ENCODE peak calls at places on chromosomes 12 and 14, in eight cellular contexts. S is mesenchymal stem cell; G is skeletal muscle cell; M is CD8-positive, alpha-beta T cell; N is HCT116; D is A549; F is fibroblast of pulmonary artery; K is MG63. P is an unnamed sample.
A peak's percentile ranks its signal among the peaks of the same experiment; 100 is the strongest.

GRCh38 chr14:80275208-80275850 is 64.0 kb upstream of the DIO2 start:
- DNase-seq in M (no peak), D (no peak), F (peak; percentile 70), S (peak; percentile 3), G (no peak), N (no peak), K (no peak), P (no peak)

GRCh38 chr12:75784591-75784990 is 247.0 kb downstream of the PHLDA1 start:
- DNase-seq in S (peak; percentile 16), N (no peak), M (no peak), F (peak; percentile 25), K (peak; percentile 25), D (no peak), G (no peak), P (no peak)

GRCh38 chr12:52552055-52552454 is 890 bp downstream of the KRT71 start:
- DNase-seq in K (no peak), N (no peak), S (no peak), M (no peak), F (no peak), D (no peak), G (no peak), P (no peak)

GRCh38 chr12:126033746-126034145 is 968.5 kb downstream of the AACS start:
- DNase-seq in G (no peak), D (no peak), M (no peak), N (no peak), K (no peak), S (no peak), F (no peak), P (no peak)

GRCh38 chr12:84891106-84891838 is 21.3 kb downstream of the SLC6A15 start:
- DNase-seq in M (no peak), N (no peak), F (peak; percentile 44), S (peak; percentile 47), G (no peak), K (no peak), D (no peak), P (no peak)

GRCh38 chr12:51639361-51639760 is 48.3 kb downstream of the SCN8A start:
- DNase-seq in G (peak; percentile 43), D (no peak), M (no peak), F (no peak), N (no peak), K (peak; percentile 47), S (no peak), P (no peak)

GRCh38 chr12:64660237-64661018 is 50.1 kb downstream of the RASSF3 start:
- DNase-seq in S (no peak), D (no peak), N (no peak), M (no peak), F (no peak), G (no peak), K (no peak), P (no peak)

GRCh38 chr12:15114501-15114900 is 106.7 kb downstream of the RERG start:
- DNase-seq in N (no peak), M (no peak), K (no peak), F (no peak), G (no peak), S (no peak), D (no peak), P (no peak)

GRCh38 chr12:98592825-98593322 is 612 bp upstream of the SLC25A3 start:
- DNase-seq in F (no peak), N (no peak), S (no peak), D (no peak), M (no peak), G (no peak), K (no peak), P (no peak)

GRCh38 chr12:107912421-107913004 is 138.0 kb downstream of the ASCL4 start:
- DNase-seq in M (peak; percentile 32), G (no peak), N (peak; percentile 28), S (no peak), D (peak; percentile 55), K (peak; percentile 81), F (peak; percentile 1), P (peak; percentile 58)

GRCh38 chr14:20683125-20683895 is 1.1 kb upstream of the RNASE4 start:
- DNase-seq in F (peak; percentile 94), D (peak; percentile 72), G (peak; percentile 69), N (peak; percentile 91), S (peak; percentile 93), M (peak; percentile 60), K (peak; percentile 75), P (no peak)

GRCh38 chr12:121060149-121061001 is 21.3 kb upstream of the OASL start:
- DNase-seq in S (peak; percentile 82), F (peak; percentile 55), D (peak; percentile 38), K (peak; percentile 29), M (peak; percentile 42), N (peak; percentile 67), G (no peak), P (peak; percentile 42)

GRCh38 chr14:53793790-53794560 is 162.7 kb downstream of the BMP4 start:
- DNase-seq in M (no peak), F (peak; percentile 41), N (no peak), S (peak; percentile 69), K (peak; percentile 77), D (no peak), G (no peak), P (no peak)

GRCh38 chr14:81682134-81682533 is 148.5 kb upstream of the SEL1L start:
- DNase-seq in F (no peak), D (no peak), N (no peak), G (no peak), K (no peak), M (no peak), S (no peak), P (no peak)

GRCh38 chr12:89351489-89352241 is 636 bp downstream of the DUSP6 start:
- DNase-seq in D (peak; percentile 32), F (no peak), M (peak; percentile 26), S (no peak), G (no peak), N (no peak), K (peak; percentile 46), P (no peak)

DNA sequence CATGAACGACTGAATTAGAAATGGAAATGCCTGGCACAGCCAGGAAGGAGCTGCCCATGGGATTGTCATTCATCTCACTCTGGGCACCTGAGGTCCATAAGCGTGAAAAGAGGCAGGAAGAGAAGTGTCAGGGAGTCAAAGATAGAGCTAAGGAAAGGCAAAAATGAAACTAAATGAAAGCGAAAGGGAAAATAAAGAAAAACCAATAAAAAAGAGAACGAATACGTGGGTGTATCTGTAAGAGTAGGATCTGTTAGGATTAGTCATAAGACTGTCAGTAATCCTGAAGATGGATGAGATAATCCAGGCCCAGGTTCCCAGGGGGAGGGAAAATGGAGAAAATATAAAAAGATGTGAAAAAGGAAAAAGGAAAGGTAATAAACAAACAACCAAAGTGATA is 23.5 kb downstream of the MEG3 start:
- DNase-seq in F (no peak), N (no peak), D (no peak), M (no peak), G (no peak), K (no peak), S (peak; percentile 80), P (no peak)
- H3K4me3 ChIP-seq in F (no peak overlapping the region), N (no peak overlapping the region), D (no peak overlapping the region), M (peak overlapping the region; percentile 5), G (no peak overlapping the region), K (no peak overlapping the region), S (peak overlapping the region; percentile 68), P (no peak overlapping the region)

GRCh38 chr12:11762723-11763326 is 113.4 kb downstream of the ETV6 start:
- DNase-seq in F (no peak), N (no peak), K (no peak), M (no peak), S (no peak), G (no peak), D (no peak), P (no peak)
- H3K4me3 ChIP-seq in F (no peak overlapping the region), N (no peak overlapping the region), K (no peak overlapping the region), M (no peak overlapping the region), S (no peak overlapping the region), G (no peak overlapping the region), D (no peak overlapping the region), P (no peak overlapping the region)

GRCh38 chr12:2147335-2147734 is 94.5 kb downstream of the CACNA1C start:
- DNase-seq in M (no peak), N (no peak), D (no peak), K (no peak), F (no peak), S (no peak), G (no peak), P (no peak)

GRCh38 chr12:2142068-2142467 is 89.3 kb downstream of the CACNA1C start:
- DNase-seq in S (no peak), N (no peak), K (no peak), D (no peak), G (no peak), F (no peak), M (no peak), P (no peak)

GRCh38 chr12:2140858-2141519 is 88.2 kb downstream of the CACNA1C start:
- DNase-seq in G (no peak), M (no peak), S (no peak), F (no peak), K (no peak), D (no peak), N (no peak), P (no peak)

GRCh38 chr12:2149091-2149490 is 96.3 kb downstream of the CACNA1C start:
- DNase-seq in M (no peak), N (no peak), K (no peak), D (no peak), F (no peak), S (no peak), G (no peak), P (no peak)

DNA sequence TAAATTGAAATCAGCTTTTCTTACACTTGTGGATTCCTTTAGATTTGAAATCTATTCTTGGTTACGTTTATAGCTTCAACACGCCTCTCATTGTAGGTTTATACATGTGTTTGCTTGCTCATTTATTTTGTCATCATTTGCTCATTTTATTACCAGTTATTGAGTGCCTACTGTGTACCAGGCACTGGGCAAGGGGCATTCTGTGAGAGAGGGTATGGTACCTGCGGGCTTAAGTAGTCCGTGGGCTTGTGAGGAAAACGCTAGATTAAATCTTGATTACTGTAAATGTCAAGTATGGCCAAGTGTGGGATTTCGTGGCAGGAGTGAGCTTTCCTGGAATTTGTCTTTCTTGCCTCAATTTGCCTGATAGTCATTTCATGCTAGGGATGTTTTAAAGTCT is 92.6 kb downstream of the CACNA1C start:
- DNase-seq in N (no peak), F (no peak), S (no peak), G (no peak), M (no peak), D (no peak), K (no peak), P (no peak)
- H3K4me3 ChIP-seq in N (no peak overlapping the region), F (no peak overlapping the region), S (no peak overlapping the region), G (no peak overlapping the region), M (no peak overlapping the region), D (no peak overlapping the region), K (no peak overlapping the region), P (no peak overlapping the region)

GRCh38 chr12:104569348-104570173 is 112.8 kb downstream of the CHST11 start:
- DNase-seq in N (no peak), D (no peak), S (no peak), M (peak; percentile 34), K (no peak), G (no peak), F (peak; percentile 40), P (no peak)
- H3K4me3 ChIP-seq in N (no peak overlapping the region), D (no peak overlapping the region), S (no peak overlapping the region), M (no peak overlapping the region), K (no peak overlapping the region), G (no peak overlapping the region), F (no peak overlapping the region), P (no peak overlapping the region)